ENCODE peak calls at places on chromosomes 12 and 14, in five cellular contexts. U is stomach, C is Panc1, B is endothelial cell of umbilical vein, J is transverse colon. D is an unnamed sample.
A peak's percentile ranks its signal among the peaks of the same experiment; 100 is the strongest.

GRCh38 chr12:72053604-72054003 is 115.0 kb downstream of the TPH2 start:
- DNase-seq in U (no peak), J (no peak), C (no peak), B (no peak), D (no peak)

GRCh38 chr12:109640961-109641360 is 67.4 kb downstream of the MVK start:
- DNase-seq in B (no peak), J (no peak), C (no peak), U (no peak), D (no peak)

GRCh38 chr12:116182359-116183063 is 95.0 kb downstream of the MED13L start:
- DNase-seq in U (no peak), J (no peak), C (no peak), B (no peak), D (no peak)

GRCh38 chr12:77795699-77796098 is 35.0 kb upstream of the NAV3 start:
- DNase-seq in U (no peak), J (no peak), C (no peak), B (no peak), D (no peak)

GRCh38 chr12:740921-741320 is 11.5 kb upstream of the WNK1 start:
- DNase-seq in C (no peak), B (no peak), J (no peak), U (no peak), D (no peak)

GRCh38 chr12:95723693-95724384 is 66.7 kb downstream of the NTN4 start:
- DNase-seq in U (no peak), J (no peak), B (no peak), C (no peak), D (no peak)

GRCh38 chr12:7899755-7900154 is 27.0 kb upstream of the SLC2A14 start:
- DNase-seq in U (no peak), C (no peak), B (no peak), J (no peak), D (no peak)

GRCh38 chr12:52903855-52904508 is 894 bp downstream of the KRT8 start:
- DNase-seq in J (no peak), C (no peak), U (peak; percentile 78), B (peak; percentile 68), D (peak; percentile 50)

GRCh38 chr12:122793685-122794106 is 19.3 kb downstream of the CCDC62 start:
- DNase-seq in J (no peak), U (no peak), B (peak; percentile 75), C (peak; percentile 41), D (no peak)

GRCh38 chr14:91258021-91258618 is 13.6 kb upstream of the GPR68 start:
- DNase-seq in U (no peak), B (peak; percentile 59), J (peak; percentile 36), C (no peak), D (no peak)

GRCh38 chr12:54185919-54186318 is 2.9 kb downstream of the SMUG1 start:
- DNase-seq in B (no peak), J (no peak), C (no peak), U (no peak), D (no peak)

GRCh38 chr12:105393586-105393985 is 63.1 kb downstream of the C12orf75 start:
- DNase-seq in U (no peak), J (no peak), B (peak; percentile 65), C (no peak), D (no peak)

GRCh38 chr12:72261885-72262284 is 10.3 kb upstream of the TRHDE start:
- DNase-seq in B (no peak), C (no peak), J (no peak), U (no peak), D (no peak)

GRCh38 chr12:124581299-124581698 is 13.9 kb upstream of the NCOR2 start:
- DNase-seq in U (no peak), C (no peak), J (no peak), B (peak; percentile 65), D (no peak)

GRCh38 chr12:9347328-9348127 is 139.3 kb upstream of the PZP start:
- DNase-seq in J (no peak), U (no peak), C (no peak), B (no peak), D (no peak)

GRCh38 chr12:70795608-70796007 is 124.9 kb downstream of the PTPRR start:
- DNase-seq in C (no peak), U (no peak), B (no peak), J (no peak), D (no peak)

GRCh38 chr12:38149395-38150073 is 167.0 kb upstream of the ALG10B start:
- DNase-seq in U (no peak), C (no peak), B (no peak), J (no peak), D (no peak)

GRCh38 chr12:49580572-49581535 is 12.9 kb upstream of the MCRS1 start:
- DNase-seq in J (peak; percentile 76), U (peak; percentile 78), C (peak; percentile 27), B (peak; percentile 65), D (peak; percentile 46)

GRCh38 chr14:92578511-92578910 is 64.9 kb downstream of the RIN3 start:
- DNase-seq in C (no peak), B (no peak), U (no peak), J (no peak), D (no peak)

GRCh38 chr12:115980339-115980738 is 297.2 kb downstream of the MED13L start:
- DNase-seq in U (no peak), C (no peak), B (no peak), J (no peak), D (no peak)

GRCh38 chr12:45231515-45232145 is 15.7 kb downstream of the ANO6 start:
- DNase-seq in C (no peak), J (no peak), B (peak; percentile 82), U (no peak), D (no peak)

GRCh38 chr12:124586756-124587155 is 19.3 kb upstream of the NCOR2 start:
- DNase-seq in U (no peak), J (no peak), C (no peak), B (no peak), D (no peak)

GRCh38 chr12:28308891-28309290 is 118.6 kb downstream of the CCDC91 start:
- DNase-seq in U (no peak), C (no peak), B (no peak), J (no peak), D (no peak)

GRCh38 chr12:50222275-50222783 is 55.2 kb upstream of the CERS5 start:
- DNase-seq in B (peak; percentile 89), U (peak; percentile 33), J (peak; percentile 52), C (peak; percentile 87), D (no peak)

GRCh38 chr14:88422919-88423318 is 37.5 kb downstream of the SPATA7 start:
- DNase-seq in B (no peak), C (peak; percentile 2), J (no peak), U (no peak), D (no peak)

GRCh38 chr14:88424573-88424972 is 39.1 kb downstream of the SPATA7 start:
- DNase-seq in C (no peak), B (no peak), U (no peak), J (no peak), D (no peak)

GRCh38 chr14:88422036-88422435 is 36.6 kb downstream of the SPATA7 start:
- DNase-seq in C (no peak), U (no peak), B (no peak), J (no peak), D (no peak)

GRCh38 chr14:88420187-88420586 is 34.7 kb downstream of the SPATA7 start:
- DNase-seq in U (no peak), B (no peak), C (no peak), J (no peak), D (no peak)

GRCh38 chr14:88421286-88421685 is 35.8 kb downstream of the SPATA7 start:
- DNase-seq in J (no peak), U (no peak), C (no peak), B (no peak), D (no peak)
- TF ChIP-seq POLR2AphosphoS5 in J (peak; percentile 42), U (no peak), C (no peak), B (no peak), D (no peak)

GRCh38 chr12:10365716-10366433 is 24.0 kb downstream of the KLRK1 start:
- DNase-seq in J (no peak), B (peak; percentile 55), U (no peak), C (no peak), D (no peak)

GRCh38 chr12:10364839-10365681 is 24.8 kb downstream of the KLRK1 start:
- DNase-seq in J (peak; percentile 71), U (peak; percentile 69), B (peak; percentile 82), C (peak; percentile 72), D (no peak)

GRCh38 chr12:10363665-10363921 is 26.2 kb downstream of the KLRK1 start:
- DNase-seq in C (no peak), U (no peak), J (no peak), B (no peak), D (no peak)

GRCh38 chr12:10362828-10363664 is 26.8 kb downstream of the KLRK1 start:
- DNase-seq in B (peak; percentile 55), U (no peak), J (no peak), C (no peak), D (no peak)

GRCh38 chr12:10363922-10364838 is 25.7 kb downstream of the KLRK1 start:
- DNase-seq in U (peak; percentile 40), B (peak; percentile 77), J (peak; percentile 41), C (peak; percentile 32), D (no peak)
- H3K27ac ChIP-seq in U (peak overlapping the region; percentile 92), B (peak overlapping the region; percentile 77), J (peak overlapping the region; percentile 89), C (peak overlapping the region; percentile 94), D (peak overlapping the region; percentile 97)

GRCh38 chr14:56892959-56893358 is 82.7 kb upstream of the OTX2 start:
- DNase-seq in C (no peak), B (no peak), U (no peak), J (no peak), D (no peak)

GRCh38 chr14:56891226-56891625 is 80.9 kb upstream of the OTX2 start:
- DNase-seq in C (no peak), U (no peak), J (no peak), B (no peak), D (no peak)

GRCh38 chr14:56896231-56896630 is 86.0 kb upstream of the OTX2 start:
- DNase-seq in B (no peak), C (no peak), U (no peak), J (no peak), D (no peak)

GRCh38 chr14:56894591-56894991 is 84.3 kb upstream of the OTX2 start:
- DNase-seq in C (no peak), B (no peak), J (no peak), U (no peak), D (no peak)

DNA sequence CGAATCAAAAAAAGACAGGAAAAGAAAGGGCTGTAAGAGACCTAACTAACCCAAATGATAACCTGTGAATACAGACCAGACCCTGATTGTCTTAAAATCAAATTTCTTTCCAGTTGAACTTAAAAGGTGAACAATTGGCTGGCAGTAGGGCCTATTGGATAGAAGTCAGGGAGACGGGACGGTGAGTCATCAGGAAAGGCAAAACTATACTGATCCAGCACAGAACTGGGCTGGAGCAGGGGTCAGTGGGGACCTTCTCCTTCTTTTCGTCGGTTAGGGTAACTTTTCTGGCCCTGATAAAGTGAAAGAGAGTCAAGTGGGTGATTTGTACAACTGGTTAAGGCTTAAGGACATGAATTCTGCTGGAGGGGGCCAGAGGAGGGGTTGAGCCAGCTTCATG is 84.9 kb upstream of the OTX2 start:
- DNase-seq in U (no peak), B (no peak), C (no peak), J (no peak), D (no peak)
- H3K9me3 ChIP-seq in U (no peaks in the 10 kb centered on the region), B (no peaks in the 10 kb centered on the region), C (no peaks in the 10 kb centered on the region), J (no peaks in the 10 kb centered on the region), D (no peaks in the 10 kb centered on the region)

GRCh38 chr14:100442473-100443260 is 119.5 kb downstream of the SLC25A47 start:
- DNase-seq in J (no peak), C (no peak), B (no peak), U (no peak), D (no peak)
- TF ChIP-seq POLR2AphosphoS5 in J (no peak), C (no peak), B (no peak), U (no peak), D (no peak)